ENCODE peak calls at places on chromosomes 11 and 22, in nine cellular contexts. Z is tibial nerve; V is NCI-H774; D is GM19239; A is stimulated activated CD4-positive, alpha-beta T cell treated with anti-CD3 and anti-CD28 coated beads, Interleukin-4, amount 100 ng/mL, for 48 hours; G is activated T-helper 2 cell treated with anti-CD3 and anti-CD28 coated beads, Interferon-gamma antibody, Interleukin-2, Interleukin-4, amounts not matched to agents 10 μg/mL and 5 μg/mL and 100 μg/mL, durations not matched to agents 14 hours and 24 hours and 36 hours; X is GM20000; F is COLO829; B is H1. W is an unnamed sample.

GRCh38 chr11:1732421-1733008 is 17.9 kb downstream of the IFITM10 start:
- DNase-seq in Z (no peak), V (no peak), D (no peak), A (no peak), G (no peak), X (no peak), F (no peak), B (no peak), W (no peak)

GRCh38 chr11:118003021-118003423 is 16.8 kb downstream of the IL10RA start:
- DNase-seq in Z (no peak), V (no peak), D (no peak), A (no peak), G (peak; percentile 59), X (no peak), F (no peak), B (no peak), W (peak; percentile 82)

GRCh38 chr11:129881570-129882170 is 13.7 kb downstream of the NFRKB start:
- DNase-seq in Z (no peak), V (no peak), D (peak; percentile 24), A (peak; percentile 33), G (peak; percentile 13), X (peak; percentile 40), F (peak; percentile 13), B (peak; percentile 79), W (no peak)

GRCh38 chr22:31447337-31447736 is 42.3 kb downstream of the EIF4ENIF1 start:
- DNase-seq in Z (no peak), V (no peak), D (no peak), A (no peak), G (no peak), X (no peak), F (no peak), B (no peak), W (no peak)

GRCh38 chr22:49929553-49929979 is 11.1 kb downstream of the CRELD2 start:
- DNase-seq in Z (no peak), V (no peak), D (peak; percentile 88), A (peak; percentile 85), G (peak; percentile 66), X (peak; percentile 92), F (peak; percentile 57), B (peak; percentile 94), W (peak; percentile 90)

GRCh38 chr22:19892249-19892879 is 37.7 kb upstream of the GNB1L start:
- DNase-seq in Z (no peak), V (no peak), D (peak; percentile 50), A (peak; percentile 45), G (peak; percentile 30), X (peak; percentile 77), F (no peak), B (no peak), W (peak; percentile 73)

GRCh38 chr22:17931400-17931825 is 92.9 kb downstream of the MICAL3 start:
- DNase-seq in Z (no peak), V (no peak), D (no peak), A (no peak), G (no peak), X (no peak), F (no peak), B (no peak), W (no peak)

GRCh38 chr22:44926491-44927415 is 83.1 kb downstream of the PHF21B start:
- DNase-seq in Z (no peak), V (no peak), D (no peak), A (no peak), G (no peak), X (no peak), F (no peak), B (no peak), W (no peak)

GRCh38 chr22:29336751-29337490 is 21.4 kb upstream of the RASL10A start:
- DNase-seq in Z (no peak), V (no peak), D (no peak), A (no peak), G (no peak), X (no peak), F (no peak), B (no peak), W (no peak)

GRCh38 chr11:69129647-69130046 is 26.1 kb upstream of the SMIM38 start:
- DNase-seq in Z (no peak), V (no peak), D (no peak), A (no peak), G (no peak), X (no peak), F (no peak), B (no peak), W (no peak)

GRCh38 chr11:4891996-4892640 is 10.4 kb downstream of the OR51T1 start:
- DNase-seq in Z (no peak), V (no peak), D (no peak), A (no peak), G (no peak), X (no peak), F (peak; percentile 10), B (no peak), W (no peak)

GRCh38 chr11:113184498-113184897 is 129.9 kb upstream of the TTC12 start:
- DNase-seq in Z (no peak), V (no peak), D (no peak), A (no peak), G (no peak), X (no peak), F (no peak), B (no peak), W (no peak)

GRCh38 chr11:2741377-2742131 is 41.8 kb upstream of the KCNQ1OT1 start:
- DNase-seq in Z (no peak), V (no peak), D (no peak), A (no peak), G (no peak), X (no peak), F (no peak), B (no peak), W (no peak)

GRCh38 chr22:41458161-41458728 is 10.2 kb downstream of the PHF5A start:
- DNase-seq in Z (no peak), V (no peak), D (no peak), A (no peak), G (no peak), X (no peak), F (no peak), B (no peak), W (no peak)

GRCh38 chr11:79078999-79079398 is 361.8 kb downstream of the TENM4 start:
- DNase-seq in Z (no peak), V (peak; percentile 86), D (no peak), A (no peak), G (no peak), X (no peak), F (no peak), B (no peak), W (no peak)

GRCh38 chr11:113681711-113682410 is 24.2 kb downstream of the TMPRSS5 start:
- DNase-seq in Z (no peak), V (no peak), D (no peak), A (no peak), G (no peak), X (no peak), F (no peak), B (peak; percentile 44), W (no peak)

GRCh38 chr11:32487270-32487669 is 51.9 kb upstream of the WT1 start:
- DNase-seq in Z (no peak), V (no peak), D (no peak), A (no peak), G (no peak), X (no peak), F (no peak), B (no peak), W (no peak)

GRCh38 chr11:60504219-60504618 is 11.0 kb upstream of the MS4A13 start:
- DNase-seq in Z (no peak), V (no peak), D (no peak), A (no peak), G (no peak), X (peak; percentile 44), F (no peak), B (no peak), W (no peak)

GRCh38 chr11:98036810-98037209 is 983.9 kb upstream of the CNTN5 start:
- DNase-seq in Z (no peak), V (no peak), D (no peak), A (no peak), G (no peak), X (no peak), F (no peak), B (no peak), W (no peak)

GRCh38 chr11:3136542-3137455 is 28.3 kb downstream of the OSBPL5 start:
- DNase-seq in Z (no peak), V (no peak), D (no peak), A (no peak), G (no peak), X (no peak), F (no peak), B (no peak), W (no peak)

GRCh38 chr11:64675417-64676252 is 47.4 kb downstream of the NRXN2 start:
- DNase-seq in Z (peak; percentile 59), V (no peak), D (no peak), A (no peak), G (no peak), X (peak; percentile 43), F (peak; percentile 92), B (no peak), W (no peak)

GRCh38 chr11:133082851-133083488 is 449.3 kb downstream of the OPCML start:
- DNase-seq in Z (peak; percentile 15), V (peak; percentile 49), D (peak; percentile 81), A (peak; percentile 67), G (peak; percentile 69), X (peak; percentile 94), F (peak; percentile 23), B (peak; percentile 95), W (peak; percentile 77)

GRCh38 chr11:125170406-125171031 is 6.0 kb downstream of the PKNOX2 start:
- DNase-seq in Z (peak; percentile 49), V (no peak), D (no peak), A (no peak), G (no peak), X (no peak), F (no peak), B (no peak), W (no peak)

GRCh38 chr11:102807921-102808320 is 10.0 kb upstream of the MMP1 start:
- DNase-seq in Z (no peak), V (no peak), D (no peak), A (no peak), G (no peak), X (peak; percentile 8), F (no peak), B (peak; percentile 79), W (no peak)

GRCh38 chr11:35974878-35975578 is 31.2 kb downstream of the LDLRAD3 start:
- DNase-seq in Z (peak; percentile 25), V (no peak), D (no peak), A (no peak), G (no peak), X (no peak), F (no peak), B (no peak), W (no peak)

GRCh38 chr11:116605543-116605942 is 167.2 kb downstream of the BUD13 start:
- DNase-seq in Z (no peak), V (no peak), D (peak; percentile 38), A (peak; percentile 25), G (peak; percentile 16), X (peak; percentile 45), F (peak; percentile 23), B (peak; percentile 96), W (no peak)

GRCh38 chr11:88315981-88316441 is 21.5 kb downstream of the CTSC start:
- DNase-seq in Z (no peak), V (no peak), D (no peak), A (no peak), G (no peak), X (no peak), F (no peak), B (no peak), W (no peak)

GRCh38 chr11:117834068-117834810 is 9.7 kb upstream of the FXYD2 start:
- DNase-seq in Z (no peak), V (no peak), D (no peak), A (no peak), G (no peak), X (no peak), F (no peak), B (no peak), W (no peak)

GRCh38 chr11:120563698-120564572 is 52.4 kb downstream of the GRIK4 start:
- DNase-seq in Z (peak; percentile 50), V (no peak), D (no peak), A (no peak), G (no peak), X (no peak), F (no peak), B (peak; percentile 75), W (no peak)

GRCh38 chr11:22165799-22166548 is 26.9 kb upstream of the ANO5 start:
- DNase-seq in Z (no peak), V (no peak), D (no peak), A (no peak), G (no peak), X (no peak), F (no peak), B (no peak), W (no peak)

GRCh38 chr11:58992489-58992888 is 53.2 kb downstream of the GLYATL1 start:
- DNase-seq in Z (no peak), V (no peak), D (no peak), A (no peak), G (no peak), X (no peak), F (no peak), B (no peak), W (no peak)